ENCODE peak calls at places on chromosomes 4 and X, in eight cellular contexts. M, W, U, G, N, K, F and Z are unnamed samples.

GRCh38 chr4:15702941-15703403 is at the start of gene BST1:
- DNase-seq in M (peak; percentile 33), W (peak; percentile 68), U (peak; percentile 81), G (peak; percentile 71), N (peak; percentile 29), K (peak; percentile 98), F (peak; percentile 71), Z (peak; percentile 72)

GRCh38 chr4:127140306-127140705 is 492.5 kb upstream of the INTU start:
- DNase-seq in M (no peak), W (peak; percentile 44), U (no peak), G (no peak), N (no peak), K (no peak), F (no peak), Z (peak; percentile 19)

GRCh38 chr4:32689520-32689919 is 1969.4 kb downstream of the PCDH7 start:
- DNase-seq in M (no peak), W (no peak), U (no peak), G (no peak), N (no peak), K (no peak), F (no peak), Z (no peak)

GRCh38 chrX:119753001-119753400 is 5.4 kb upstream of the SOWAHD start:
- DNase-seq in M (no peak), W (no peak), U (no peak), G (no peak), N (no peak), K (no peak), F (no peak), Z (no peak)

GRCh38 chr4:8726344-8726851 is 133.8 kb downstream of the CPZ start:
- DNase-seq in M (no peak), W (no peak), U (peak; percentile 22), G (peak; percentile 9), N (no peak), K (no peak), F (no peak), Z (no peak)

GRCh38 chrX:139203681-139204575 is 326.6 kb upstream of the F9 start:
- DNase-seq in M (no peak), W (peak; percentile 1), U (no peak), G (no peak), N (no peak), K (peak; percentile 84), F (no peak), Z (peak; percentile 33)

GRCh38 chr4:3223346-3223745 is 25.6 kb upstream of the MSANTD1 start:
- DNase-seq in M (no peak), W (no peak), U (no peak), G (no peak), N (no peak), K (peak; percentile 42), F (no peak), Z (no peak)

GRCh38 chr4:96170198-96170597 is 330.3 kb downstream of the PDHA2 start:
- DNase-seq in M (no peak), W (no peak), U (no peak), G (no peak), N (no peak), K (peak; percentile 44), F (no peak), Z (no peak)

GRCh38 chr4:102411416-102411815 is 66.1 kb upstream of the SLC39A8 start:
- DNase-seq in M (no peak), W (no peak), U (no peak), G (no peak), N (no peak), K (no peak), F (no peak), Z (peak; percentile 18)

GRCh38 chr4:101977096-101977495 is 186.6 kb downstream of the BANK1 start:
- DNase-seq in M (no peak), W (peak; percentile 99), U (no peak), G (peak; percentile 21), N (no peak), K (no peak), F (peak; percentile 96), Z (peak; percentile 81)

GRCh38 chr4:13705521-13706035 is 78.1 kb upstream of the BOD1L1 start:
- DNase-seq in M (no peak), W (peak; percentile 19), U (peak; percentile 60), G (no peak), N (no peak), K (peak; percentile 68), F (no peak), Z (no peak)

GRCh38 chr4:55386073-55386472 is 9.7 kb upstream of the TMEM165 start:
- DNase-seq in M (no peak), W (peak; percentile 56), U (no peak), G (no peak), N (no peak), K (no peak), F (peak; percentile 45), Z (peak; percentile 40)

GRCh38 chr4:10006604-10007435 is 14.5 kb downstream of the SLC2A9 start:
- DNase-seq in M (no peak), W (no peak), U (peak; percentile 75), G (peak; percentile 38), N (no peak), K (no peak), F (no peak), Z (peak; percentile 21)

GRCh38 chr4:1938027-1938426 is 66.8 kb downstream of the NSD2 start:
- DNase-seq in M (no peak), W (no peak), U (no peak), G (no peak), N (no peak), K (no peak), F (no peak), Z (no peak)

GRCh38 chrX:154784149-154784985 is 20.9 kb downstream of the MPP1 start:
- DNase-seq in M (no peak), W (no peak), U (no peak), G (no peak), N (no peak), K (no peak), F (no peak), Z (no peak)

GRCh38 chr4:138401330-138401729 is 159.2 kb upstream of the SLC7A11 start:
- DNase-seq in M (no peak), W (peak; percentile 40), U (peak; percentile 45), G (no peak), N (no peak), K (no peak), F (no peak), Z (no peak)

GRCh38 chrX:10450229-10450958 is 170.0 kb downstream of the MID1 start:
- DNase-seq in M (no peak), W (peak; percentile 91), U (no peak), G (no peak), N (no peak), K (no peak), F (peak; percentile 56), Z (peak; percentile 27)

GRCh38 chrX:155216940-155217450 is 735 bp downstream of the VBP1 start:
- DNase-seq in M (no peak), W (no peak), U (no peak), G (no peak), N (no peak), K (no peak), F (no peak), Z (peak; percentile 9)

GRCh38 chrX:9337056-9337455 is 127.8 kb upstream of the TBL1X start:
- DNase-seq in M (no peak), W (peak; percentile 58), U (no peak), G (peak; percentile 31), N (no peak), K (no peak), F (no peak), Z (peak; percentile 64)

GRCh38 chrX:15129412-15129811 is 140.5 kb downstream of the ASB9 start:
- DNase-seq in M (no peak), W (no peak), U (no peak), G (no peak), N (no peak), K (no peak), F (no peak), Z (no peak)

GRCh38 chr4:19227701-19228100 is 1024.0 kb upstream of the SLIT2 start:
- DNase-seq in M (no peak), W (peak; percentile 54), U (no peak), G (no peak), N (no peak), K (no peak), F (peak; percentile 49), Z (peak; percentile 20)

GRCh38 chr4:55791666-55792065 is 27.9 kb upstream of the EXOC1L start:
- DNase-seq in M (no peak), W (no peak), U (no peak), G (no peak), N (no peak), K (no peak), F (no peak), Z (no peak)

GRCh38 chrX:23887448-23887847 is 20.3 kb downstream of the APOO start:
- DNase-seq in M (no peak), W (no peak), U (no peak), G (no peak), N (no peak), K (no peak), F (no peak), Z (no peak)

GRCh38 chr4:52643846-52644245 is 15.3 kb downstream of the USP46 start:
- DNase-seq in M (no peak), W (peak; percentile 54), U (no peak), G (peak; percentile 78), N (no peak), K (no peak), F (peak; percentile 80), Z (peak; percentile 34)

GRCh38 chr4:156442961-156443360 is 489.3 kb upstream of the CTSO start:
- DNase-seq in M (no peak), W (peak; percentile 5), U (no peak), G (no peak), N (no peak), K (no peak), F (no peak), Z (no peak)

GRCh38 chr4:71130827-71131603 is 137.6 kb downstream of the DCK start:
- DNase-seq in M (no peak), W (peak; percentile 87), U (no peak), G (no peak), N (no peak), K (no peak), F (peak; percentile 72), Z (peak; percentile 68)

GRCh38 chrX:107450823-107451509 is 1.5 kb downstream of the FRMPD3 start:
- DNase-seq in M (peak; percentile 67), W (no peak), U (no peak), G (no peak), N (no peak), K (no peak), F (no peak), Z (peak; percentile 10)

GRCh38 chrX:13077168-13077567 is 32.7 kb upstream of the FAM9C start:
- DNase-seq in M (no peak), W (peak; percentile 58), U (no peak), G (peak; percentile 30), N (no peak), K (no peak), F (no peak), Z (peak; percentile 20)

GRCh38 chr4:103853627-103854026 is 133.8 kb upstream of the TACR3 start:
- DNase-seq in M (no peak), W (no peak), U (no peak), G (no peak), N (no peak), K (no peak), F (no peak), Z (no peak)

GRCh38 chr4:128841402-128841801 is 31.9 kb downstream of the JADE1 start:
- DNase-seq in M (no peak), W (no peak), U (peak; percentile 7), G (no peak), N (no peak), K (no peak), F (no peak), Z (no peak)

GRCh38 chr4:24274401-24275035 is 309.8 kb downstream of the DHX15 start:
- DNase-seq in M (no peak), W (peak; percentile 1), U (no peak), G (no peak), N (no peak), K (no peak), F (peak; percentile 14), Z (no peak)

GRCh38 chr4:52234539-52235174 is 183.6 kb downstream of the SPATA18 start:
- DNase-seq in M (no peak), W (peak; percentile 40), U (no peak), G (no peak), N (no peak), K (no peak), F (peak; percentile 17), Z (peak; percentile 42)